ENCODE peak calls at places on chromosomes 5 and 9, in eight cellular contexts. Z is MM.1S, Y is SK-N-SH, J is neural progenitor cell, M is OCI-LY7, E is HCT116, C is PC-3, V is GM23248. O is an unnamed sample.

GRCh38 chr5:1692381-1692780 is 107.3 kb downstream of the MRPL36 start:
- DNase-seq in Z (no peak), J (no peak), V (no peak), M (no peak), C (no peak), E (no peak), Y (no peak), O (no peak)

GRCh38 chr5:125487231-125487630 is 740.8 kb upstream of the ZNF608 start:
- DNase-seq in M (no peak), E (no peak), Z (no peak), V (peak; percentile 5), J (peak; percentile 30), Y (no peak), C (no peak), O (no peak)

GRCh38 chr5:117888688-117889087 is 1099.7 kb downstream of the DTWD2 start:
- DNase-seq in C (no peak), E (no peak), Z (peak; percentile 79), J (no peak), M (peak; percentile 31), V (no peak), Y (no peak), O (no peak)

GRCh38 chr9:136667940-136668760 is 5.4 kb downstream of the EGFL7 start:
- DNase-seq in E (no peak), J (no peak), Z (no peak), Y (no peak), C (no peak), M (no peak), V (no peak), O (no peak)

GRCh38 chr9:1458503-1458902 is 408.3 kb downstream of the DMRT2 start:
- DNase-seq in C (peak; percentile 91), Z (no peak), M (no peak), Y (no peak), E (peak; percentile 7), V (peak; percentile 87), J (no peak), O (no peak)

GRCh38 chr9:116271991-116272390 is 118.4 kb downstream of the PAPPA start:
- DNase-seq in Z (no peak), E (no peak), J (peak; percentile 73), C (no peak), Y (no peak), M (no peak), V (no peak), O (no peak)

GRCh38 chr5:41527201-41527779 is 16.9 kb upstream of the PLCXD3 start:
- DNase-seq in Z (no peak), E (peak; percentile 33), V (peak; percentile 98), C (peak; percentile 99), M (no peak), J (no peak), Y (no peak), O (peak; percentile 8)

GRCh38 chr5:98110791-98111190 is 662.7 kb upstream of the RGMB start:
- DNase-seq in Z (no peak), C (no peak), V (peak; percentile 12), M (no peak), J (no peak), Y (no peak), E (no peak), O (no peak)

GRCh38 chr5:60810438-60811085 is 33.5 kb downstream of the ELOVL7 start:
- DNase-seq in Z (no peak), J (no peak), Y (no peak), C (peak; percentile 74), V (peak; percentile 28), M (no peak), E (no peak), O (no peak)

GRCh38 chr5:5483880-5484595 is 61.6 kb downstream of the ICE1 start:
- DNase-seq in Z (no peak), J (no peak), M (no peak), Y (no peak), C (no peak), V (peak; percentile 77), E (no peak), O (no peak)

GRCh38 chr5:56003179-56003578 is 8.4 kb upstream of the IL6ST start:
- DNase-seq in V (peak; percentile 84), Y (no peak), M (no peak), Z (no peak), C (peak; percentile 66), J (no peak), E (peak; percentile 15), O (peak; percentile 87)

GRCh38 chr5:157113007-157113406 is 4.2 kb upstream of the HAVCR2 start:
- DNase-seq in E (no peak), Y (no peak), V (peak; percentile 29), Z (no peak), M (no peak), C (no peak), J (no peak), O (no peak)

GRCh38 chr5:155839251-155840037 is 487.5 kb upstream of the SGCD start:
- DNase-seq in J (peak; percentile 30), Z (no peak), V (no peak), Y (peak; percentile 23), C (no peak), M (peak; percentile 1), E (no peak), O (peak; percentile 5)

GRCh38 chr5:14771972-14772371 is 99.6 kb downstream of the ANKH start:
- DNase-seq in C (no peak), J (no peak), V (no peak), M (no peak), E (no peak), Y (no peak), Z (no peak), O (no peak)

GRCh38 chr9:36486933-36487481 is 85.7 kb upstream of the MELK start:
- DNase-seq in E (no peak), Y (peak; percentile 77), C (no peak), J (peak; percentile 63), V (peak; percentile 60), Z (peak; percentile 40), M (peak; percentile 86), O (peak; percentile 61)

GRCh38 chr5:123875444-123876264 is 363.7 kb downstream of the CSNK1G3 start:
- DNase-seq in M (no peak), C (no peak), V (no peak), Y (no peak), Z (no peak), J (peak; percentile 86), E (no peak), O (peak; percentile 60)

GRCh38 chr5:158234323-158235158 is 375.6 kb upstream of the CLINT1 start:
- DNase-seq in J (peak; percentile 38), Z (no peak), Y (no peak), V (peak; percentile 63), C (no peak), M (peak; percentile 77), E (no peak), O (peak; percentile 8)

GRCh38 chr9:121744002-121744686 is 92.7 kb downstream of the DAB2IP start:
- DNase-seq in Z (no peak), V (peak; percentile 69), C (peak; percentile 60), M (peak; percentile 89), E (no peak), Y (peak; percentile 68), J (peak; percentile 46), O (peak; percentile 73)

GRCh38 chr9:105413486-105414068 is 34.3 kb upstream of the FSD1L start:
- DNase-seq in C (peak; percentile 37), V (peak; percentile 49), J (peak; percentile 68), Z (no peak), M (no peak), E (peak; percentile 33), Y (peak; percentile 31), O (peak; percentile 45)

GRCh38 chr5:105638437-105638836 is 2032.3 kb downstream of the EFNA5 start:
- DNase-seq in E (no peak), Z (no peak), C (no peak), M (no peak), V (no peak), J (peak; percentile 64), Y (no peak), O (no peak)

GRCh38 chr9:19650292-19650691 is 138.5 kb downstream of the SLC24A2 start:
- DNase-seq in M (no peak), J (no peak), E (no peak), C (no peak), Y (no peak), V (no peak), Z (no peak), O (no peak)

GRCh38 chr5:38789134-38789533 is 56.7 kb upstream of the OSMR start:
- DNase-seq in J (no peak), M (no peak), C (peak; percentile 96), E (no peak), Z (no peak), V (no peak), Y (no peak), O (no peak)
- TF ChIP-seq EZH2phosphoT487 in J (no peak), M (no peak), C (no peak), E (no peak), Z (no peak), V (no peak), Y (no peak), O (no peak)

DNA sequence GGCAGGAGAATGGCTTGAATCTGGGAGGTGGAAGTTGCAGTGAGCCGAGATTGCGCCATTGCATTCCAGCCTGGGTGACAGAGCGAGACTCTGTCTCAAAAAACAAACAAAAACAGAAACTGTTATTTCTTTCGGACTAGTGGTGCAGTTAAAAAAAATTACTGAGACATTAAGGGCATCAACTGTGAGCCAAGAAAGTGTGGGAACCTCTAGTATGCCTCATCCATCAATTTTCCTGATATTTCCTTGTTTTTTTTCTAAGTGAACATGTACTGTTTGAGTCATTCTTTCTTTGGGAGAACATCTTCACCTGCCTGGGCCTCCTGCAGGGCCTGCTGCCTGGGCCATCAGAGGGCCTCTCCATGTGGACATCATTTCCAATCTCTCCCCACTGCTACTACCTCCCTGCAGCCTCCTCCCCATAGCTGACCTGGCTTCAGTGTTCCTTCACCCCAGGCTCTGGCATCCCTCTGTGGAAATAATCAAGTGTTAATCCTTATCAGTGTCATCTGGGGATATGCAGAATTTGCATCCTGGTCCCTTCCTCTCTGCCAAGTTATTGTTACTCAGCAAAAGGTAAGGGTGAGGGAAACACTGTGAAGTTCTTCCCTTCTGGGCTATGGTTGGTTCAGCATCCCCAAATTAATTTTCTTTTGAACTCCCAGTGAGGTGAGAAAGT is 16.0 kb upstream of the CCL28 start:
- DNase-seq in Z (no peak), E (no peak), J (no peak), V (peak; percentile 62), M (no peak), C (peak; percentile 65), Y (no peak), O (no peak)
- H3K4me1 ChIP-seq in Z (no peaks in the 10 kb centered on the region), E (peaks cover 15% of the 10 kb centered on the region), J (no peaks in the 10 kb centered on the region), V (peaks cover 22% of the 10 kb centered on the region), M (no peaks in the 10 kb centered on the region), C (peaks cover 41% of the 10 kb centered on the region), Y (no peaks in the 10 kb centered on the region), O (peaks cover 5% of the 10 kb centered on the region)

GRCh38 chr9:99411068-99411467 is 189.0 kb downstream of the SEC61B start:
- DNase-seq in M (no peak), C (peak; percentile 60), E (no peak), J (no peak), V (peak; percentile 26), Y (no peak), Z (no peak), O (no peak)
- TF ChIP-seq EZH2phosphoT487 in M (no peak), C (no peak), E (no peak), J (no peak), V (no peak), Y (no peak), Z (no peak), O (no peak)

DNA sequence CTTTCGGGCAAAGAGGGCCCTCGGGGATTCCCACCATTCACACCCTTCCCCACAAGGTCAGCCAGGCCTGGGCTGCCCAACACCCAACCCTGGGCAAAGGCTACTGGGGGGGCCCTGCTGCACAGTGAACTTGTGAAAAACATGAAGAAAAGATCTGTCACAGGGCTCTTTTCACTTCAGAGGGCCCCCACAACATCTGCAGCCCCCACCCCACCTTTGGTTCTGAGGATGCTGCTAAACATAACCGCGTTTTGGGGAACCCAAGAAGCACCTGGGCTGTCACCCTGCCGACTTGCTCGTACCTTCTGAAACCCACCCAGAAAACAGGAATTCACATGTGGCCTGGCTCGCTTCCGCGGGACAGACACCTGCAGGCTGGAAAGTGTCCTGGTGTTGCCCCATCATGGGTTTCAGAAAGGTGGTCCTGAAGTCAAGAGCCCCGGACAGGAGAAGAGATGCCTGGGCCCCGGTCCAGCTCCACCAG is 29.3 kb downstream of the B4GALT1 start:
- DNase-seq in Z (no peak), C (no peak), Y (no peak), M (peak; percentile 43), J (no peak), V (no peak), E (no peak), O (no peak)
- H3K4me1 ChIP-seq in Z (no peaks in the 10 kb centered on the region), C (no peaks in the 10 kb centered on the region), Y (peaks cover 9% of the 10 kb centered on the region), M (peaks cover 46% of the 10 kb centered on the region), J (no peaks in the 10 kb centered on the region), V (peaks cover 40% of the 10 kb centered on the region), E (peaks cover 13% of the 10 kb centered on the region), O (peaks cover 49% of the 10 kb centered on the region)